ENCODE peak calls at places on chromosomes 11 and 22, in seven cellular contexts. N is CD8-positive, alpha-beta memory T cell; T is activated naive CD4-positive, alpha-beta T cell treated with Interleukin-2 at 50 U/mL for 16 hours; Q is substantia nigra; E is mammary epithelial cell; Z is GM03348; U is HTR-8/SVneo. C is an unnamed sample.

GRCh38 chr11:57378166-57378565 is 2.8 kb downstream of the PRG3 start:
- DNase-seq in E (no peak), U (no peak), Z (no peak), T (no peak), Q (no peak), N (no peak), C (no peak)

GRCh38 chr22:34696557-34696956 is 369.4 kb upstream of the ISX start:
- DNase-seq in N (no peak), Z (no peak), Q (no peak), U (no peak), T (no peak), E (no peak), C (no peak)

GRCh38 chr11:45949992-45950407 is 27.5 kb downstream of the LARGE2 start:
- DNase-seq in Q (no peak), Z (no peak), E (no peak), T (no peak), N (no peak), U (no peak), C (no peak)

GRCh38 chr11:40381481-40381880 is 1078.0 kb downstream of the LRRC4C start:
- DNase-seq in U (no peak), E (no peak), T (no peak), Q (no peak), Z (no peak), N (no peak), C (no peak)

GRCh38 chr22:46064966-46065666 is 85.2 kb upstream of the PPARA start:
- DNase-seq in N (no peak), E (peak), Q (no peak), U (no peak), Z (peak), T (no peak), C (no peak)

GRCh38 chr22:46609724-46610161 is 10.4 kb upstream of the GRAMD4 start:
- DNase-seq in T (no peak), N (no peak), Q (no peak), U (no peak), Z (no peak), E (no peak), C (no peak)

GRCh38 chr11:19931141-19931767 is 218.6 kb downstream of the NAV2 start:
- DNase-seq in U (no peak), Q (no peak), Z (peak), E (no peak), N (no peak), T (no peak), C (no peak)

GRCh38 chr11:63802637-63803414 is 10.4 kb upstream of the SPINDOC start:
- DNase-seq in T (no peak), Q (no peak), E (peak), Z (peak), U (peak), N (no peak), C (no peak)

GRCh38 chr11:60209977-60210376 is 27.1 kb upstream of the MS4A6A start:
- DNase-seq in T (no peak), Q (no peak), N (no peak), U (no peak), E (no peak), Z (no peak), C (no peak)

GRCh38 chr11:16739326-16739875 is 954 bp downstream of the C11orf58 start:
- DNase-seq in T (no peak), Q (no peak), U (no peak), E (peak), Z (peak), N (peak), C (no peak)

GRCh38 chr22:38756631-38757463 is 1.0 kb upstream of the SUN2 start:
- DNase-seq in T (peak), E (no peak), Q (no peak), Z (no peak), U (no peak), N (no peak), C (peak)

GRCh38 chr22:49393526-49393925 is 434.1 kb downstream of the BRD1 start:
- DNase-seq in Z (no peak), T (no peak), Q (no peak), U (no peak), N (no peak), E (no peak), C (no peak)

GRCh38 chr11:10651579-10652361 is 41.8 kb downstream of the IRAG1 start:
- DNase-seq in N (no peak), U (no peak), Q (no peak), Z (no peak), T (no peak), E (no peak), C (no peak)

GRCh38 chr22:38798496-38798895 is 4.6 kb upstream of the DNAL4 start:
- DNase-seq in Z (no peak), Q (no peak), T (no peak), N (no peak), U (no peak), E (no peak), C (no peak)

GRCh38 chr22:19802001-19802880 is 41.7 kb downstream of the TBX1 start:
- DNase-seq in U (no peak), N (no peak), E (no peak), T (no peak), Z (no peak), Q (no peak), C (no peak)

GRCh38 chr11:104624021-104624420 is 274.2 kb downstream of the CASP12 start:
- DNase-seq in Z (no peak), N (no peak), T (no peak), Q (no peak), E (no peak), U (no peak), C (no peak)

GRCh38 chr11:27405134-27405533 is 42.1 kb upstream of the CCDC34 start:
- DNase-seq in E (no peak), T (no peak), U (no peak), Q (no peak), Z (no peak), N (no peak), C (no peak)

GRCh38 chr11:119852741-119853140 is 123.7 kb upstream of the NECTIN1 start:
- DNase-seq in T (no peak), E (no peak), U (no peak), Q (no peak), N (no peak), Z (no peak), C (no peak)

GRCh38 chr11:113603277-113604059 is 102.6 kb downstream of the TMPRSS5 start:
- DNase-seq in Z (peak), N (no peak), T (no peak), Q (peak), E (no peak), U (no peak), C (no peak)

GRCh38 chr22:25558341-25558740 is 6.1 kb upstream of the GRK3 start:
- DNase-seq in N (no peak), Q (no peak), Z (no peak), E (no peak), U (no peak), T (no peak), C (no peak)

GRCh38 chr11:94809251-94809650 is 41.1 kb downstream of the AMOTL1 start:
- DNase-seq in N (no peak), Q (no peak), Z (no peak), U (no peak), T (no peak), E (no peak), C (no peak)

GRCh38 chr11:73383249-73384126 is 7.3 kb downstream of the RELT start:
- DNase-seq in U (no peak), N (no peak), T (no peak), Z (no peak), Q (peak), E (no peak), C (no peak)

GRCh38 chr11:128432926-128433325 is 154.4 kb downstream of the ETS1 start:
- DNase-seq in U (no peak), T (no peak), Z (no peak), E (no peak), N (no peak), Q (no peak), C (no peak)

GRCh38 chr22:48088926-48089536 is 1326.6 kb downstream of the TBC1D22A start:
- DNase-seq in Z (no peak), U (no peak), Q (no peak), E (no peak), N (no peak), T (no peak), C (no peak)

GRCh38 chr11:31236052-31236652 is 133.4 kb downstream of the DCDC1 start:
- DNase-seq in E (peak), T (no peak), Q (no peak), U (peak), N (no peak), Z (peak), C (no peak)

GRCh38 chr22:35172452-35172851 is 84.8 kb upstream of the HMGXB4 start:
- DNase-seq in Q (no peak), U (no peak), N (no peak), T (no peak), E (no peak), Z (no peak), C (no peak)

GRCh38 chr11:43516316-43516820 is 157.6 kb downstream of the TTC17 start:
- DNase-seq in U (no peak), E (no peak), Q (no peak), T (no peak), Z (no peak), N (no peak), C (no peak)

GRCh38 chr22:46280063-46280817 is 12.4 kb downstream of the TTC38 start:
- DNase-seq in N (no peak), U (no peak), Q (no peak), E (no peak), T (no peak), Z (no peak), C (no peak)

GRCh38 chr11:128713595-128713994 is 19.7 kb downstream of the FLI1 start:
- DNase-seq in Q (no peak), Z (no peak), N (no peak), T (no peak), U (no peak), E (peak), C (no peak)

GRCh38 chr11:95256204-95256819 is 25.3 kb upstream of the SESN3 start:
- DNase-seq in N (no peak), E (no peak), Q (no peak), U (no peak), T (no peak), Z (no peak), C (no peak)

GRCh38 chr11:59918494-59918893 is 19.7 kb upstream of the OOSP1 start:
- DNase-seq in U (no peak), Q (no peak), E (peak), Z (peak), N (no peak), T (no peak), C (no peak)

GRCh38 chr22:19810381-19811141 is 44.1 kb downstream of the GNB1L start:
- DNase-seq in Z (peak), U (peak), T (no peak), Q (no peak), E (no peak), N (peak), C (peak)

GRCh38 chr11:95142431-95142830 is 52.8 kb downstream of the ENDOD1 start:
- DNase-seq in T (no peak), E (no peak), N (no peak), U (no peak), Q (no peak), Z (no peak), C (no peak)

GRCh38 chr11:20584093-20584774 is 15.2 kb upstream of the SLC6A5 start:
- DNase-seq in T (no peak), Q (no peak), Z (no peak), E (peak), N (no peak), U (no peak), C (no peak)

GRCh38 chr11:110297726-110298297 is 1.4 kb upstream of the RDX start:
- DNase-seq in U (no peak), E (peak), T (no peak), N (peak), Z (no peak), Q (no peak), C (no peak)

GRCh38 chr11:44950036-44950624 is 553 bp downstream of the TP53I11 start:
- DNase-seq in E (no peak), T (peak), Q (no peak), U (no peak), Z (peak), N (peak), C (no peak)

GRCh38 chr22:26229910-26230309 is 60.6 kb downstream of the SEZ6L start:
- DNase-seq in T (no peak), Q (no peak), E (no peak), Z (no peak), N (no peak), U (no peak), C (no peak)

GRCh38 chr22:50531546-50532352 is 1.9 kb upstream of the TYMP start:
- DNase-seq in Z (peak), Q (no peak), U (no peak), T (peak), E (no peak), N (peak), C (peak)

GRCh38 chr11:127454856-127455255 is 454.3 kb upstream of the KIRREL3 start:
- DNase-seq in U (no peak), E (no peak), Z (no peak), N (no peak), T (no peak), Q (no peak), C (no peak)